ENCODE peak calls at places on chromosomes 2 and 18, in four cellular contexts. E is HFFc6, Y is HCT116, K is IMR-90. X is an unnamed sample.

GRCh38 chr2:226115102-226115831 is 684.4 kb downstream of the IRS1 start:
- DNase-seq in Y (peak), E (peak), K (peak), X (no peak)

GRCh38 chr2:41495050-41495449 is 552.8 kb upstream of the PKDCC start:
- DNase-seq in E (no peak), K (no peak), Y (no peak), X (no peak)

GRCh38 chr18:22734812-22735627 is 198.1 kb upstream of the RBBP8 start:
- DNase-seq in E (no peak), Y (no peak), K (peak), X (no peak)

GRCh38 chr18:48442761-48443160 is 33.6 kb upstream of the ZBTB7C start:
- DNase-seq in Y (no peak), K (peak), E (no peak), X (no peak)

GRCh38 chr2:233235977-233236376 is 15.5 kb upstream of the ATG16L1 start:
- DNase-seq in Y (no peak), E (no peak), K (no peak), X (no peak)

GRCh38 chr2:25207078-25207545 is 38.7 kb upstream of the POMC start:
- DNase-seq in K (no peak), E (no peak), Y (no peak), X (peak)

GRCh38 chr18:31161757-31162418 is 768 bp downstream of the DSC1 start:
- DNase-seq in Y (no peak), E (no peak), K (no peak), X (no peak)

GRCh38 chr18:36492604-36493329 is 195.3 kb downstream of the FHOD3 start:
- DNase-seq in Y (no peak), E (peak), K (no peak), X (no peak)

GRCh38 chr18:11553098-11553940 is 56.1 kb upstream of the SLC35G4 start:
- DNase-seq in K (peak), Y (peak), E (peak), X (peak)

GRCh38 chr18:13218376-13219011 is at the start of gene LDLRAD4:
- DNase-seq in Y (no peak), E (no peak), K (no peak), X (peak)

GRCh38 chr18:46337206-46337710 is 233.1 kb downstream of the HAUS1 start:
- DNase-seq in K (no peak), E (no peak), Y (no peak), X (no peak)

GRCh38 chr18:23053756-23054457 is 81.4 kb upstream of the CABLES1 start:
- DNase-seq in Y (no peak), E (peak), K (peak), X (no peak)

GRCh38 chr2:26112201-26112600 is 60.7 kb upstream of the GAREM2 start:
- DNase-seq in K (no peak), Y (no peak), E (no peak), X (no peak)

GRCh38 chr18:13381907-13382682 is 163.5 kb downstream of the LDLRAD4 start:
- DNase-seq in Y (no peak), K (peak), E (no peak), X (peak)

GRCh38 chr2:240481720-240482119 is 46.3 kb downstream of the GPC1 start:
- DNase-seq in E (no peak), Y (no peak), K (no peak), X (peak)

GRCh38 chr2:63792523-63792922 is 49.2 kb upstream of the UGP2 start:
- DNase-seq in K (peak), E (peak), Y (no peak), X (no peak)

GRCh38 chr2:53646788-53647187 is 120.8 kb upstream of the CHAC2 start:
- DNase-seq in K (no peak), E (no peak), Y (no peak), X (no peak)

GRCh38 chr2:54673501-54673998 is 49.9 kb upstream of the EML6 start:
- DNase-seq in Y (no peak), K (no peak), E (no peak), X (peak)

GRCh38 chr2:14745288-14746076 is 113.0 kb downstream of the LRATD1 start:
- DNase-seq in Y (no peak), E (no peak), K (no peak), X (no peak)

GRCh38 chr2:182548031-182548950 is 121.5 kb upstream of the PDE1A start:
- DNase-seq in Y (no peak), E (no peak), K (peak), X (no peak)

GRCh38 chr2:177433402-177433801 is 40.8 kb downstream of the AGPS start:
- DNase-seq in Y (no peak), K (no peak), E (no peak), X (no peak)

GRCh38 chr2:128639693-128640092 is 321.0 kb upstream of the HS6ST1 start:
- DNase-seq in K (no peak), Y (no peak), E (no peak), X (no peak)

GRCh38 chr18:9743200-9744016 is 35.3 kb downstream of the RAB31 start:
- DNase-seq in E (peak), K (peak), Y (peak), X (no peak)

GRCh38 chr18:11494093-11494492 is 115.3 kb upstream of the SLC35G4 start:
- DNase-seq in E (peak), K (peak), Y (no peak), X (no peak)

GRCh38 chr2:74530239-74531161 is 767 bp downstream of the HTRA2 start:
- DNase-seq in K (peak), E (peak), Y (no peak), X (peak)

GRCh38 chr2:182920631-182921056 is 54.2 kb upstream of the FRZB start:
- DNase-seq in Y (no peak), K (no peak), E (no peak), X (no peak)

GRCh38 chr2:1854747-1855146 is 110.4 kb upstream of the PXDN start:
- DNase-seq in K (peak), Y (no peak), E (no peak), X (peak)

GRCh38 chr2:169143998-169144397 is 74.6 kb downstream of the DHRS9 start:
- DNase-seq in Y (no peak), E (no peak), K (no peak), X (no peak)

GRCh38 chr2:78431241-78431640 is 594.3 kb upstream of the REG3G start:
- DNase-seq in Y (no peak), E (no peak), K (no peak), X (no peak)
- TF ChIP-seq CTCF in Y (no peak), E (no peak), K (no peak), X (no peak)

DNA sequence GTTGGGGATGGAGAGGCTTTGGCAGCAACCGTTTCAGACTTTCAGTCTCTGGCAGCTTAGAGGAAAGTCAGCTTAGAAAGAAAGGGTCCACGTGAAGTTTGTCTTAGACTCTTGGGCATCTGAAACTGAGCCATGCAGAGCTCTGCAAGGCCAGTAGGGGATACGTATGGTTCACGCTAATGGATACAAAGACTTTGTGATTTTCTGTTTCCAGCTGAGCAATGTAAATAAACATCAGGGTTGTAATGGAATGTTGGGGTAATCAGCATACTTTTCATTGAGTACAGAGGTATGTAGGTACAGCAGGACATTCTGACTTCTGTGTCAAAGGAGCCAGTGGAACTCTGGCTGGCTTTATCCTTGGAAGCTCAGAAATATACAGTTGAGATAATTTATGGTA is 31.0 kb downstream of the RALB start:
- DNase-seq in K (peak), Y (no peak), E (no peak), X (no peak)
- TF ChIP-seq CTCF in K (peak), Y (peak), E (peak), X (no peak)

GRCh38 chr2:158922610-158923009 is 45.8 kb upstream of the TANC1 start:
- DNase-seq in K (no peak), Y (no peak), E (no peak), X (no peak)
- TF ChIP-seq CTCF in K (no peak), Y (no peak), E (no peak), X (no peak)

GRCh38 chr2:191907545-191907944 is 60.7 kb upstream of the CAVIN2 start:
- DNase-seq in E (no peak), Y (no peak), K (no peak), X (no peak)
- TF ChIP-seq CTCF in E (peak), Y (peak), K (no peak), X (no peak)

GRCh38 chr2:219073413-219074129 is 12.8 kb upstream of the IHH start:
- DNase-seq in E (peak), K (peak), Y (peak), X (peak)
- TF ChIP-seq CTCF in E (peak), K (peak), Y (peak), X (peak)

GRCh38 chr2:11665510-11666362 is 4.3 kb downstream of the NTSR2 start:
- DNase-seq in Y (no peak), K (no peak), E (no peak), X (no peak)

GRCh38 chr2:11667866-11668637 is 1.9 kb downstream of the NTSR2 start:
- DNase-seq in Y (no peak), E (no peak), K (no peak), X (no peak)

GRCh38 chr2:11667194-11667593 is 2.8 kb downstream of the NTSR2 start:
- DNase-seq in Y (no peak), E (no peak), K (no peak), X (no peak)

GRCh38 chr2:11672404-11672803 is 2.4 kb upstream of the NTSR2 start:
- DNase-seq in E (no peak), K (no peak), Y (no peak), X (no peak)

GRCh38 chr2:11669454-11670291 is at the start of gene NTSR2:
- DNase-seq in E (no peak), Y (no peak), K (peak), X (no peak)
- TF ChIP-seq CTCF in E (no peak), Y (no peak), K (peak), X (no peak)

DNA sequence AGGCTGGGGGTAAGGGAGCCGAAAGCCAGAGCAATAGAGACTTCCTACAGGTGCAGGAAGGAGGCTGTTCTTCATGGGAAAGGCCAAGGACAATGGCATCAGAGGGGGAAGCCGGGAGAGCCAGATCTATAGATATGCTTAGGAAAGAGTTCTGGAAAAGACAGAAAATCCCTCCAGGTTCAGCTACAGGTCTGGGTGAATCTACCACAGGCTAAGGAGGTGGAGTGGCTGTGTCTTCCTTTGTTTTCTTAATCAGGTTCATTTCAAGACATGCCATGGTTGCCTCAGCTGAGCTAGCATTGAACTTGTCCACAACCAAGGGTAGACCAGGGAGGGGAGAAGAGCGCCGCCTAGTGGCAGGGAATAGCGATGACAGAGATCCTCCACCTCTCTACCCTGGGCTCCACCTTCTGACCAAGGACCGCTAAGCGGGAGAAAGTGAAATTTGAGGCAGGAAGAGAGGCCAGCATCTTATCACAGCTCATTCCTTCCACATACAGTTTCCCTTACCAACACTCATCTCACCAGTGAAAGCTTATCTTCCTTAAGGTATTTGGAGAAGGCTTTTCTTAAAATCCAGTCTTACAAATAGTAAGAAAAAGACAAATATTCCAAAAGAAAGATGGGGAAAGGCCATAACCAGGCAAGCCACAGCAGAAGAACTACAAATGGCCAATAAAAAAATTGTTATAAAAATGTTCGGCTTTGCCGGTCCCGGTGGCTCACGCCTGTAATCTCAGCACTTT is 74.2 kb downstream of the VIT start:
- DNase-seq in K (peak), E (peak), Y (peak), X (peak)
- TF ChIP-seq CTCF in K (peak), E (peak), Y (peak), X (peak)

GRCh38 chr18:32470136-32470712 is 458 bp downstream of the GAREM1 start:
- DNase-seq in E (no peak), K (peak), Y (no peak), X (peak)

GRCh38 chr18:32469691-32470131 is 971 bp downstream of the GAREM1 start:
- DNase-seq in E (no peak), K (peak), Y (no peak), X (peak)

GRCh38 chr18:32468147-32468845 is 2.4 kb downstream of the GAREM1 start:
- DNase-seq in K (no peak), E (no peak), Y (no peak), X (no peak)

GRCh38 chr18:32470713-32471633 is at the start of gene GAREM1:
- DNase-seq in K (peak), E (peak), Y (peak), X (peak)

GRCh38 chr18:32469190-32469611 is 1.5 kb downstream of the GAREM1 start:
- DNase-seq in Y (peak), E (peak), K (peak), X (peak)
- TF ChIP-seq CTCF in Y (peak), E (peak), K (no peak), X (no peak)

DNA sequence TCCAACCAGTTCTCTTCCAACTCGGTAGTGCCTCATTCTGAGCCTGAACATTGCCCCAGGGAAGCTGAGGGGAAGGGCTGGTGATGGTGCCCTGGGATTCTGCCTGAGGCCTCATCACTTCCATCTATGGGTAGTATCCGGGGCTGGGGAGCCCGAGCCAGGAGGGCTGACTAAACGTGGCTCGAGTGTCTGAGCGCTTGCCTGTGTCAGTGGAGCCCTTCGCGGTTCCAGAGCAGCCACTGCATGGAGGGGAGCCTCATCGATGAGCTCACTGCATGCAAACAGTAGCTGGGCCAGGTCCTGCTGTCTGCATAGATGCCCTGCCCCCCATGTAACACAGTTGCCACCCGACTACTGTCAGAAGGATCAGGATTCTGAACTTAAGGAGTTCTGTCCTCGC is 129.3 kb downstream of the GLI2 start:
- DNase-seq in K (peak), E (peak), Y (no peak), X (no peak)
- TF ChIP-seq CTCF in K (no peak), E (no peak), Y (no peak), X (no peak)